ENCODE peak calls at places on chromosomes 2 and 18, in four cellular contexts. One of them, this sample, is unnamed.

GRCh38 chr2:179898873-179899272 is 37.5 kb upstream of the ZNF385B start:
- DNase-seq in GM12891: no peak
- DNase-seq in upper lobe of left lung: no peak
- DNase-seq in stimulated activated CD4-positive, alpha-beta T cell treated with anti-CD3 and anti-CD28 coated beads, Interleukin-2, amount 100 ng/mL, for 48 hours: peak; percentile 2
- DNase-seq in this sample: no peak

GRCh38 chr2:233208382-233209116 is 42.9 kb upstream of the ATG16L1 start:
- DNase-seq in upper lobe of left lung: no peak
- DNase-seq in GM12891: no peak
- DNase-seq in stimulated activated CD4-positive, alpha-beta T cell treated with anti-CD3 and anti-CD28 coated beads, Interleukin-2, amount 100 ng/mL, for 48 hours: no peak
- DNase-seq in this sample: no peak

GRCh38 chr18:25646971-25647370 is 295.0 kb upstream of the ZNF521 start:
- DNase-seq in upper lobe of left lung: no peak
- DNase-seq in GM12891: no peak
- DNase-seq in stimulated activated CD4-positive, alpha-beta T cell treated with anti-CD3 and anti-CD28 coated beads, Interleukin-2, amount 100 ng/mL, for 48 hours: no peak
- DNase-seq in this sample: no peak

GRCh38 chr2:57943271-57943670 is 103.3 kb upstream of the VRK2 start:
- DNase-seq in upper lobe of left lung: no peak
- DNase-seq in stimulated activated CD4-positive, alpha-beta T cell treated with anti-CD3 and anti-CD28 coated beads, Interleukin-2, amount 100 ng/mL, for 48 hours: no peak
- DNase-seq in GM12891: no peak
- DNase-seq in this sample: no peak

GRCh38 chr2:23015651-23016050 is 369.3 kb upstream of the KLHL29 start:
- DNase-seq in GM12891: no peak
- DNase-seq in upper lobe of left lung: no peak
- DNase-seq in stimulated activated CD4-positive, alpha-beta T cell treated with anti-CD3 and anti-CD28 coated beads, Interleukin-2, amount 100 ng/mL, for 48 hours: no peak
- DNase-seq in this sample: no peak

GRCh38 chr2:205660521-205661124 is 21.7 kb upstream of the NRP2 start:
- DNase-seq in stimulated activated CD4-positive, alpha-beta T cell treated with anti-CD3 and anti-CD28 coated beads, Interleukin-2, amount 100 ng/mL, for 48 hours: peak; percentile 29
- DNase-seq in GM12891: no peak
- DNase-seq in upper lobe of left lung: no peak
- DNase-seq in this sample: no peak

GRCh38 chr18:3595282-3596273 is 145.6 kb downstream of the TGIF1 start:
- DNase-seq in upper lobe of left lung: no peak
- DNase-seq in stimulated activated CD4-positive, alpha-beta T cell treated with anti-CD3 and anti-CD28 coated beads, Interleukin-2, amount 100 ng/mL, for 48 hours: no peak
- DNase-seq in GM12891: no peak
- DNase-seq in this sample: no peak

GRCh38 chr18:7567487-7568425 is 640 bp downstream of the PTPRM start:
- DNase-seq in GM12891: peak; percentile 19
- DNase-seq in upper lobe of left lung: peak; percentile 92
- DNase-seq in stimulated activated CD4-positive, alpha-beta T cell treated with anti-CD3 and anti-CD28 coated beads, Interleukin-2, amount 100 ng/mL, for 48 hours: no peak
- DNase-seq in this sample: no peak

GRCh38 chr2:54897420-54898310 is 152.6 kb downstream of the RTN4 start:
- DNase-seq in GM12891: no peak
- DNase-seq in upper lobe of left lung: no peak
- DNase-seq in stimulated activated CD4-positive, alpha-beta T cell treated with anti-CD3 and anti-CD28 coated beads, Interleukin-2, amount 100 ng/mL, for 48 hours: no peak
- DNase-seq in this sample: no peak

GRCh38 chr2:207311316-207312005 is 145.7 kb upstream of the KLF7 start:
- DNase-seq in GM12891: no peak
- DNase-seq in stimulated activated CD4-positive, alpha-beta T cell treated with anti-CD3 and anti-CD28 coated beads, Interleukin-2, amount 100 ng/mL, for 48 hours: no peak
- DNase-seq in upper lobe of left lung: no peak
- DNase-seq in this sample: no peak

GRCh38 chr2:10047616-10048500 is 4.5 kb downstream of the KLF11 start:
- DNase-seq in GM12891: no peak
- DNase-seq in stimulated activated CD4-positive, alpha-beta T cell treated with anti-CD3 and anti-CD28 coated beads, Interleukin-2, amount 100 ng/mL, for 48 hours: no peak
- DNase-seq in upper lobe of left lung: peak; percentile 49
- DNase-seq in this sample: no peak

GRCh38 chr2:1990724-1991123 is 246.4 kb upstream of the PXDN start:
- DNase-seq in GM12891: no peak
- DNase-seq in upper lobe of left lung: no peak
- DNase-seq in stimulated activated CD4-positive, alpha-beta T cell treated with anti-CD3 and anti-CD28 coated beads, Interleukin-2, amount 100 ng/mL, for 48 hours: no peak
- DNase-seq in this sample: no peak

GRCh38 chr2:23745726-23746105 is 181.2 kb downstream of the ATAD2B start:
- DNase-seq in GM12891: no peak
- DNase-seq in stimulated activated CD4-positive, alpha-beta T cell treated with anti-CD3 and anti-CD28 coated beads, Interleukin-2, amount 100 ng/mL, for 48 hours: no peak
- DNase-seq in upper lobe of left lung: no peak
- DNase-seq in this sample: no peak

GRCh38 chr2:6556755-6557154 is 309.0 kb downstream of the CMPK2 start:
- DNase-seq in upper lobe of left lung: no peak
- DNase-seq in stimulated activated CD4-positive, alpha-beta T cell treated with anti-CD3 and anti-CD28 coated beads, Interleukin-2, amount 100 ng/mL, for 48 hours: no peak
- DNase-seq in GM12891: no peak
- DNase-seq in this sample: no peak

This sample was measured in NCI-H1048.